ENCODE peak calls at places on chromosomes 3 and 15, in ten cellular contexts. S is T47D; A is HT1080; U is GM12864; M is activated naive CD4-positive, alpha-beta T cell treated with anti-CD3 and anti-CD28 coated beads, Interleukin-2, amount 50 U/mL, for 72 hours; F is naive thymus-derived CD8-positive, alpha-beta T cell; B is psoas muscle; L is lung; E is NCI-H2171 treated with DMSO at 0.1 percent for 48 hours; R is nephron progenitor cell. O is an unnamed sample.

GRCh38 chr15:41620536-41621199 is 39.5 kb upstream of the MGA start:
- DNase-seq in S (no peak), L (peak; percentile 42), R (no peak), M (no peak), E (peak; percentile 37), B (no peak), F (no peak), U (no peak), A (no peak), O (peak; percentile 63)

GRCh38 chr15:43095243-43095642 is 10.6 kb downstream of the UBR1 start:
- DNase-seq in L (no peak), R (no peak), F (no peak), A (no peak), S (no peak), B (no peak), M (no peak), U (no peak), E (no peak), O (no peak)

GRCh38 chr3:170507063-170507462 is 78.8 kb downstream of the SLC7A14 start:
- DNase-seq in M (no peak), E (no peak), R (no peak), F (no peak), S (no peak), L (no peak), B (no peak), U (no peak), A (no peak), O (no peak)

GRCh38 chr3:19725000-19725399 is 209.0 kb downstream of the EFHB start:
- DNase-seq in E (no peak), F (no peak), R (no peak), L (no peak), B (no peak), S (no peak), M (no peak), U (no peak), A (no peak), O (no peak)

GRCh38 chr3:4978259-4978965 is 825 bp upstream of the BHLHE40 start:
- DNase-seq in S (peak; percentile 99), U (no peak), L (peak; percentile 97), M (peak; percentile 90), B (peak; percentile 98), A (peak; percentile 99), F (peak; percentile 33), R (peak; percentile 90), E (peak; percentile 36), O (peak; percentile 79)

GRCh38 chr3:133792171-133792763 is 13.3 kb upstream of the SRPRB start:
- DNase-seq in L (no peak), S (peak; percentile 67), F (no peak), M (no peak), U (no peak), E (peak; percentile 4), R (no peak), B (no peak), A (no peak), O (no peak)

GRCh38 chr3:105473521-105474223 is 107.0 kb downstream of the ALCAM start:
- DNase-seq in A (peak; percentile 70), B (no peak), R (no peak), L (no peak), M (no peak), U (no peak), E (no peak), S (peak; percentile 2), F (no peak), O (peak; percentile 8)

GRCh38 chr3:190557311-190557710 is 43.4 kb downstream of the IL1RAP start:
- DNase-seq in A (no peak), E (no peak), L (no peak), F (no peak), U (no peak), R (no peak), S (no peak), B (no peak), M (no peak), O (no peak)

GRCh38 chr3:100163787-100164186 is 49.5 kb upstream of the FILIP1L start:
- DNase-seq in L (no peak), U (no peak), A (no peak), S (no peak), M (no peak), B (no peak), E (no peak), R (no peak), F (no peak), O (no peak)

GRCh38 chr3:30227571-30228301 is 378.7 kb upstream of the TGFBR2 start:
- DNase-seq in E (no peak), L (no peak), M (no peak), R (no peak), B (no peak), U (no peak), A (peak; percentile 93), S (no peak), F (no peak), O (no peak)